ENCODE peak calls at places on chromosomes 3 and 15, in seven cellular contexts. One of them, this sample, is unnamed.

GRCh38 chr15:79494392-79494909 is 62.3 kb downstream of the MINAR1 start:
- DNase-seq in progenitor cell of endocrine pancreas: no peak
- DNase-seq in NCI-H1105: no peak
- DNase-seq in AG04450: no peak
- DNase-seq in skeletal muscle cell: no peak
- DNase-seq in HuH-7.5: no peak
- DNase-seq in activated naive CD4-positive, alpha-beta T cell: no peak
- DNase-seq in this sample: no peak

GRCh38 chr15:66692808-66693596 is 9.0 kb upstream of the SMAD6 start:
- DNase-seq in progenitor cell of endocrine pancreas: no peak
- DNase-seq in NCI-H1105: no peak
- DNase-seq in AG04450: no peak
- DNase-seq in skeletal muscle cell: no peak
- DNase-seq in HuH-7.5: no peak
- DNase-seq in activated naive CD4-positive, alpha-beta T cell: no peak
- DNase-seq in this sample: no peak

GRCh38 chr3:174775603-174776002 is 83.5 kb upstream of the NAALADL2 start:
- DNase-seq in progenitor cell of endocrine pancreas: no peak
- DNase-seq in NCI-H1105: no peak
- DNase-seq in AG04450: no peak
- DNase-seq in skeletal muscle cell: no peak
- DNase-seq in HuH-7.5: no peak
- DNase-seq in activated naive CD4-positive, alpha-beta T cell: no peak
- DNase-seq in this sample: no peak

GRCh38 chr15:62812515-62812835 is 230.1 kb upstream of the TPM1 start:
- DNase-seq in progenitor cell of endocrine pancreas: no peak
- DNase-seq in NCI-H1105: no peak
- DNase-seq in AG04450: no peak
- DNase-seq in skeletal muscle cell: no peak
- DNase-seq in HuH-7.5: no peak
- DNase-seq in activated naive CD4-positive, alpha-beta T cell: no peak
- DNase-seq in this sample: no peak

GRCh38 chr3:126936853-126937395 is 46.0 kb upstream of the PLXNA1 start:
- DNase-seq in progenitor cell of endocrine pancreas: no peak
- DNase-seq in NCI-H1105: no peak
- DNase-seq in AG04450: no peak
- DNase-seq in skeletal muscle cell: no peak
- DNase-seq in HuH-7.5: no peak
- DNase-seq in activated naive CD4-positive, alpha-beta T cell: no peak
- DNase-seq in this sample: no peak

GRCh38 chr15:87959080-87959479 is 297.5 kb downstream of the NTRK3 start:
- DNase-seq in progenitor cell of endocrine pancreas: no peak
- DNase-seq in NCI-H1105: no peak
- DNase-seq in AG04450: no peak
- DNase-seq in skeletal muscle cell: no peak
- DNase-seq in HuH-7.5: peak; percentile 27
- DNase-seq in activated naive CD4-positive, alpha-beta T cell: no peak
- DNase-seq in this sample: no peak

GRCh38 chr15:48634934-48635333 is 10.6 kb downstream of the FBN1 start:
- DNase-seq in progenitor cell of endocrine pancreas: no peak
- DNase-seq in NCI-H1105: no peak
- DNase-seq in AG04450: no peak
- DNase-seq in skeletal muscle cell: no peak
- DNase-seq in HuH-7.5: no peak
- DNase-seq in activated naive CD4-positive, alpha-beta T cell: no peak
- DNase-seq in this sample: no peak

GRCh38 chr15:29938701-29939340 is 116.6 kb upstream of the TJP1 start:
- DNase-seq in progenitor cell of endocrine pancreas: no peak
- DNase-seq in NCI-H1105: no peak
- DNase-seq in AG04450: no peak
- DNase-seq in skeletal muscle cell: no peak
- DNase-seq in HuH-7.5: no peak
- DNase-seq in activated naive CD4-positive, alpha-beta T cell: no peak
- DNase-seq in this sample: no peak

GRCh38 chr15:48466825-48467224 is 135.6 kb downstream of the DUT start:
- DNase-seq in progenitor cell of endocrine pancreas: no peak
- DNase-seq in NCI-H1105: no peak
- DNase-seq in AG04450: no peak
- DNase-seq in skeletal muscle cell: no peak
- DNase-seq in HuH-7.5: no peak
- DNase-seq in activated naive CD4-positive, alpha-beta T cell: no peak
- DNase-seq in this sample: no peak

GRCh38 chr3:120850326-120851295 is 57.4 kb upstream of the STXBP5L start:
- DNase-seq in progenitor cell of endocrine pancreas: no peak
- DNase-seq in NCI-H1105: no peak
- DNase-seq in AG04450: no peak
- DNase-seq in skeletal muscle cell: no peak
- DNase-seq in HuH-7.5: no peak
- DNase-seq in activated naive CD4-positive, alpha-beta T cell: no peak
- DNase-seq in this sample: peak; percentile 81

GRCh38 chr3:140416686-140417085 is 261.2 kb upstream of the TRIM42 start:
- DNase-seq in progenitor cell of endocrine pancreas: no peak
- DNase-seq in NCI-H1105: peak; percentile 89
- DNase-seq in AG04450: no peak
- DNase-seq in skeletal muscle cell: no peak
- DNase-seq in HuH-7.5: no peak
- DNase-seq in activated naive CD4-positive, alpha-beta T cell: no peak
- DNase-seq in this sample: no peak

GRCh38 chr3:10371789-10372188 is 50.9 kb upstream of the SEC13 start:
- DNase-seq in progenitor cell of endocrine pancreas: no peak
- DNase-seq in NCI-H1105: no peak
- DNase-seq in AG04450: no peak
- DNase-seq in skeletal muscle cell: no peak
- DNase-seq in HuH-7.5: no peak
- DNase-seq in activated naive CD4-positive, alpha-beta T cell: no peak
- DNase-seq in this sample: no peak

GRCh38 chr3:41986566-41986965 is 24.7 kb upstream of the ULK4 start:
- DNase-seq in progenitor cell of endocrine pancreas: no peak
- DNase-seq in NCI-H1105: no peak
- DNase-seq in AG04450: no peak
- DNase-seq in skeletal muscle cell: no peak
- DNase-seq in HuH-7.5: no peak
- DNase-seq in activated naive CD4-positive, alpha-beta T cell: no peak
- DNase-seq in this sample: no peak

GRCh38 chr15:56736308-56736707 is 3.0 kb upstream of the ZNF280D start:
- DNase-seq in progenitor cell of endocrine pancreas: no peak
- DNase-seq in NCI-H1105: no peak
- DNase-seq in AG04450: no peak
- DNase-seq in skeletal muscle cell: no peak
- DNase-seq in HuH-7.5: no peak
- DNase-seq in activated naive CD4-positive, alpha-beta T cell: no peak
- DNase-seq in this sample: no peak

GRCh38 chr3:53495518-53496501 is 1.4 kb downstream of the CACNA1D start:
- DNase-seq in progenitor cell of endocrine pancreas: peak; percentile 23
- DNase-seq in NCI-H1105: peak; percentile 66
- DNase-seq in AG04450: no peak
- DNase-seq in skeletal muscle cell: no peak
- DNase-seq in HuH-7.5: no peak
- DNase-seq in activated naive CD4-positive, alpha-beta T cell: no peak
- DNase-seq in this sample: peak; percentile 12

GRCh38 chr15:68154923-68155559 is 50.1 kb downstream of the CALML4 start:
- DNase-seq in progenitor cell of endocrine pancreas: peak; percentile 15
- DNase-seq in NCI-H1105: peak; percentile 50
- DNase-seq in AG04450: peak; percentile 34
- DNase-seq in skeletal muscle cell: no peak
- DNase-seq in HuH-7.5: peak; percentile 24
- DNase-seq in activated naive CD4-positive, alpha-beta T cell: no peak
- DNase-seq in this sample: peak; percentile 14

GRCh38 chr3:64267774-64268604 is 42.7 kb upstream of the PRICKLE2 start:
- DNase-seq in progenitor cell of endocrine pancreas: peak; percentile 45
- DNase-seq in NCI-H1105: no peak
- DNase-seq in AG04450: peak; percentile 36
- DNase-seq in skeletal muscle cell: no peak
- DNase-seq in HuH-7.5: no peak
- DNase-seq in activated naive CD4-positive, alpha-beta T cell: no peak
- DNase-seq in this sample: no peak

GRCh38 chr3:32143849-32144757 is 37.7 kb downstream of the GPD1L start:
- DNase-seq in progenitor cell of endocrine pancreas: peak; percentile 33
- DNase-seq in NCI-H1105: peak; percentile 36
- DNase-seq in AG04450: peak; percentile 91
- DNase-seq in skeletal muscle cell: peak; percentile 85
- DNase-seq in HuH-7.5: peak; percentile 54
- DNase-seq in activated naive CD4-positive, alpha-beta T cell: no peak
- DNase-seq in this sample: peak; percentile 33

GRCh38 chr3:83065861-83066260 is 1304.4 kb upstream of the GBE1 start:
- DNase-seq in progenitor cell of endocrine pancreas: no peak
- DNase-seq in NCI-H1105: no peak
- DNase-seq in AG04450: no peak
- DNase-seq in skeletal muscle cell: no peak
- DNase-seq in HuH-7.5: no peak
- DNase-seq in activated naive CD4-positive, alpha-beta T cell: no peak
- DNase-seq in this sample: no peak

GRCh38 chr15:51089699-51090098 is 5.0 kb downstream of the TNFAIP8L3 start:
- DNase-seq in progenitor cell of endocrine pancreas: no peak
- DNase-seq in NCI-H1105: no peak
- DNase-seq in AG04450: no peak
- DNase-seq in skeletal muscle cell: no peak
- DNase-seq in HuH-7.5: no peak
- DNase-seq in activated naive CD4-positive, alpha-beta T cell: no peak
- DNase-seq in this sample: no peak